ENCODE peak calls at places on chromosome 4, in four cellular contexts. One of them, this sample, is unnamed.

GRCh38 chr4:48761286-48761685 is 18.8 kb downstream of the FRYL start:
- DNase-seq in GM20000: no peak
- DNase-seq in choroid plexus epithelial cell: no peak
- DNase-seq in Peyer's patch: no peak
- DNase-seq in this sample: no peak

GRCh38 chr4:66376921-66377320 is 706.6 kb upstream of the EPHA5 start:
- DNase-seq in Peyer's patch: no peak
- DNase-seq in GM20000: no peak
- DNase-seq in choroid plexus epithelial cell: peak
- DNase-seq in this sample: no peak

GRCh38 chr4:186097386-186097785 is 7.1 kb upstream of the FAM149A start:
- DNase-seq in Peyer's patch: no peak
- DNase-seq in choroid plexus epithelial cell: no peak
- DNase-seq in GM20000: no peak
- DNase-seq in this sample: no peak

GRCh38 chr4:103375278-103375677 is 177.1 kb upstream of the CENPE start:
- DNase-seq in choroid plexus epithelial cell: peak
- DNase-seq in GM20000: no peak
- DNase-seq in Peyer's patch: no peak
- DNase-seq in this sample: no peak

GRCh38 chr4:160129439-160129838 is 1026.6 kb downstream of the RAPGEF2 start:
- DNase-seq in choroid plexus epithelial cell: peak
- DNase-seq in Peyer's patch: no peak
- DNase-seq in GM20000: no peak
- DNase-seq in this sample: no peak

GRCh38 chr4:83677656-83678055 is 141.7 kb downstream of the GPAT3 start:
- DNase-seq in choroid plexus epithelial cell: peak
- DNase-seq in Peyer's patch: no peak
- DNase-seq in GM20000: no peak
- DNase-seq in this sample: no peak

GRCh38 chr4:183889190-183889589 is 15.9 kb upstream of the STOX2 start:
- DNase-seq in Peyer's patch: no peak
- DNase-seq in GM20000: no peak
- DNase-seq in choroid plexus epithelial cell: no peak
- DNase-seq in this sample: no peak

GRCh38 chr4:39850727-39851126 is 127.0 kb downstream of the PDS5A start:
- DNase-seq in choroid plexus epithelial cell: peak
- DNase-seq in GM20000: no peak
- DNase-seq in Peyer's patch: no peak
- DNase-seq in this sample: no peak

GRCh38 chr4:175369087-175369486 is 443.0 kb downstream of the GPM6A start:
- DNase-seq in GM20000: no peak
- DNase-seq in choroid plexus epithelial cell: peak
- DNase-seq in Peyer's patch: no peak
- DNase-seq in this sample: no peak

GRCh38 chr4:15396157-15396800 is 31.6 kb upstream of the C1QTNF7 start:
- DNase-seq in choroid plexus epithelial cell: peak
- DNase-seq in Peyer's patch: peak
- DNase-seq in GM20000: peak
- DNase-seq in this sample: no peak

GRCh38 chr4:47031011-47031678 is at the start of gene GABRB1:
- DNase-seq in Peyer's patch: no peak
- DNase-seq in GM20000: no peak
- DNase-seq in choroid plexus epithelial cell: peak
- DNase-seq in this sample: peak

GRCh38 chr4:761739-762138 is 56.1 kb downstream of the PCGF3 start:
- DNase-seq in choroid plexus epithelial cell: no peak
- DNase-seq in Peyer's patch: no peak
- DNase-seq in GM20000: no peak
- DNase-seq in this sample: no peak

GRCh38 chr4:38547052-38547451 is 116.9 kb upstream of the KLF3 start:
- DNase-seq in Peyer's patch: no peak
- DNase-seq in GM20000: no peak
- DNase-seq in choroid plexus epithelial cell: no peak
- DNase-seq in this sample: no peak

GRCh38 chr4:115042496-115042895 is 70.9 kb downstream of the NDST4 start:
- DNase-seq in GM20000: no peak
- DNase-seq in Peyer's patch: no peak
- DNase-seq in choroid plexus epithelial cell: no peak
- DNase-seq in this sample: no peak

GRCh38 chr4:113659127-113659526 is 102.4 kb downstream of the CAMK2D start:
- DNase-seq in Peyer's patch: no peak
- DNase-seq in choroid plexus epithelial cell: no peak
- DNase-seq in GM20000: no peak
- DNase-seq in this sample: no peak

GRCh38 chr4:8355864-8356565 is 84.5 kb downstream of the ACOX3 start:
- DNase-seq in Peyer's patch: no peak
- DNase-seq in choroid plexus epithelial cell: peak
- DNase-seq in GM20000: no peak
- DNase-seq in this sample: no peak

GRCh38 chr4:25908491-25908901 is 5.5 kb upstream of the SMIM20 start:
- DNase-seq in choroid plexus epithelial cell: peak
- DNase-seq in GM20000: no peak
- DNase-seq in Peyer's patch: no peak
- DNase-seq in this sample: no peak

GRCh38 chr4:146633471-146633800 is 5.3 kb upstream of the POU4F2 start:
- DNase-seq in GM20000: no peak
- DNase-seq in choroid plexus epithelial cell: no peak
- DNase-seq in Peyer's patch: no peak
- DNase-seq in this sample: no peak

GRCh38 chr4:23770011-23770410 is 119.8 kb downstream of the PPARGC1A start:
- DNase-seq in GM20000: no peak
- DNase-seq in choroid plexus epithelial cell: peak
- DNase-seq in Peyer's patch: no peak
- DNase-seq in this sample: no peak

GRCh38 chr4:184688447-184688846 is 38.9 kb downstream of the PRIMPOL start:
- DNase-seq in choroid plexus epithelial cell: peak
- DNase-seq in Peyer's patch: no peak
- DNase-seq in GM20000: no peak
- DNase-seq in this sample: no peak

This sample was measured in lung.